ENCODE peak calls at places on chromosomes 16 and 17, in ten cellular contexts. X is choroid plexus epithelial cell, W is AG09319, Q is tibial artery, R is neural progenitor cell, K is uterus, S is lower leg skin, N is fibroblast of mammary gland, Z is RWPE1, V is psoas muscle. Y is an unnamed sample.

GRCh38 chr17:52035336-52035915 is 123.1 kb downstream of the CA10 start:
- DNase-seq in K (no peak), S (no peak), R (peak; percentile 55), X (no peak), Q (no peak), W (no peak), N (no peak), V (no peak), Z (no peak), Y (no peak)

GRCh38 chr16:83420206-83420760 is 387.5 kb upstream of the HSBP1 start:
- DNase-seq in R (peak; percentile 74), Z (no peak), Q (no peak), V (no peak), K (no peak), X (peak; percentile 70), S (no peak), N (peak; percentile 25), W (no peak), Y (peak; percentile 60)

GRCh38 chr16:9567674-9568073 is 476.2 kb downstream of the HAPSTR1 start:
- DNase-seq in N (no peak), Q (no peak), R (no peak), Z (no peak), X (no peak), W (no peak), K (no peak), S (no peak), V (no peak), Y (no peak)

GRCh38 chr17:48711128-48711527 is 11.2 kb downstream of the PRAC1 start:
- DNase-seq in R (no peak), K (no peak), W (no peak), X (no peak), Q (no peak), N (no peak), Z (no peak), V (no peak), S (no peak), Y (no peak)

GRCh38 chr16:27219161-27219560 is 15.8 kb downstream of the KDM8 start:
- DNase-seq in V (peak; percentile 21), K (no peak), S (no peak), Z (no peak), N (no peak), W (no peak), X (no peak), R (no peak), Q (no peak), Y (no peak)

GRCh38 chr16:4647661-4647965 is 23.0 kb downstream of the MGRN1 start:
- DNase-seq in V (no peak), K (no peak), S (no peak), R (no peak), N (no peak), Q (no peak), X (no peak), W (no peak), Z (no peak), Y (no peak)

GRCh38 chr16:55849536-55849935 is 16.6 kb upstream of the CES1 start:
- DNase-seq in V (no peak), S (no peak), N (no peak), K (no peak), X (no peak), W (no peak), R (no peak), Z (no peak), Q (no peak), Y (no peak)

GRCh38 chr17:28760987-28761562 is 17.3 kb downstream of the TRAF4 start:
- DNase-seq in Q (peak; percentile 72), W (no peak), Z (no peak), V (peak; percentile 89), K (no peak), S (no peak), R (peak; percentile 64), X (peak; percentile 74), N (peak; percentile 76), Y (peak; percentile 65)

GRCh38 chr16:66130296-66130910 is 236.1 kb upstream of the CDH5 start:
- DNase-seq in Z (no peak), R (no peak), V (no peak), W (peak; percentile 50), X (peak; percentile 93), K (no peak), S (no peak), Q (no peak), N (peak; percentile 71), Y (no peak)

GRCh38 chr16:83552193-83552592 is 255.6 kb upstream of the HSBP1 start:
- DNase-seq in S (no peak), W (no peak), R (no peak), K (no peak), Q (no peak), V (no peak), Z (peak; percentile 23), N (peak; percentile 33), X (peak; percentile 62), Y (peak; percentile 21)

GRCh38 chr17:49588726-49589555 is 13.3 kb downstream of the NXPH3 start:
- DNase-seq in W (peak; percentile 32), Q (peak; percentile 78), V (no peak), R (no peak), X (no peak), K (no peak), S (no peak), Z (no peak), N (peak; percentile 56), Y (peak; percentile 53)

GRCh38 chr16:88298166-88298881 is 84.4 kb upstream of the ZNF469 start:
- DNase-seq in N (peak; percentile 70), V (peak; percentile 53), X (peak; percentile 44), Z (peak; percentile 63), R (no peak), S (peak; percentile 44), W (no peak), Q (peak; percentile 85), K (no peak), Y (peak; percentile 69)

GRCh38 chr17:21017861-21018260 is 24.9 kb downstream of the USP22 start:
- DNase-seq in S (no peak), W (no peak), Q (peak; percentile 48), X (no peak), V (peak; percentile 22), Z (no peak), R (no peak), K (no peak), N (no peak), Y (no peak)

GRCh38 chr16:66520406-66521194 is 29.3 kb downstream of the TK2 start:
- DNase-seq in R (no peak), Q (no peak), K (no peak), S (peak; percentile 67), W (no peak), X (no peak), V (peak; percentile 66), Z (no peak), N (no peak), Y (no peak)

GRCh38 chr16:19753815-19754643 is 36.0 kb downstream of the IQCK start:
- DNase-seq in K (no peak), V (no peak), N (peak; percentile 14), X (peak; percentile 85), Z (no peak), Q (no peak), R (no peak), W (no peak), S (no peak), Y (no peak)

GRCh38 chr17:10622610-10623485 is 34.3 kb downstream of the MYH3 start:
- DNase-seq in V (no peak), X (no peak), W (no peak), R (no peak), N (no peak), Q (no peak), K (no peak), Z (peak; percentile 85), S (peak; percentile 26), Y (peak; percentile 33)

GRCh38 chr17:80063815-80064585 is 27.6 kb downstream of the CCDC40 start:
- DNase-seq in S (peak; percentile 39), N (peak; percentile 71), W (peak; percentile 31), R (no peak), Z (peak; percentile 62), Q (peak; percentile 81), V (peak; percentile 84), X (peak; percentile 76), K (peak; percentile 64), Y (peak; percentile 83)

DNA sequence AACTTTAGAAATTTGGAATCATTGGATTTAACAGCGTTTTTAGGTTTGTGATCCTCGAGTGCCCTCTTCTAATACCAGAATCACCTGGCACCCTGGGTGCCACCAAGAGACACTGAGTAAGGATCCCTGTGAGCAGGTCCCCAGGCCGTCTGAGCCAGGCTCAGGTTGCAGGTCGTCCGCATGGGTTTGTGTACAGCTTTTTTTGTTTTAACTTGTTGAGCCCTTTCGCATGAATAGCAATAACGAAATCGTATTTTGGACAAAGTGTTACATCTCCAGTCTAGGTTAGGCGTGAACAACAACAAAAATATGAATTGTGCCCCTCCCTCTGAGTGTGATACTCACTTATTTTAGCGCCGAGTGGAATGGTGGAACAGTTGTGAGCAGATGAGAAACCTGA is 10.9 kb downstream of the USP10 start:
- DNase-seq in V (no peak), Q (no peak), N (no peak), W (no peak), R (no peak), Z (no peak), X (no peak), S (no peak), K (no peak), Y (no peak)
- TF ChIP-seq CTCF in V (no peak), Q (no peak), N (no peak), W (no peak), R (no peak), Z (no peak), X (no peak), S (no peak), K (no peak), Y (no peak)

GRCh38 chr16:57899771-57900661 is 70.9 kb downstream of the CNGB1 start:
- DNase-seq in R (peak; percentile 77), K (peak; percentile 61), V (peak; percentile 76), W (no peak), N (peak; percentile 66), Q (peak; percentile 72), S (peak; percentile 45), Z (peak; percentile 59), X (peak; percentile 82), Y (peak; percentile 73)
- TF ChIP-seq CTCF in R (peak; percentile 94), K (peak; percentile 78), V (peak; percentile 87), W (peak; percentile 93), N (peak; percentile 90), Q (peak; percentile 72), S (no peak), Z (peak; percentile 91), X (peak; percentile 95), Y (peak; percentile 94)

GRCh38 chr16:78705694-78706093 is 606.2 kb downstream of the WWOX start:
- DNase-seq in R (peak; percentile 51), K (no peak), N (peak; percentile 45), Q (no peak), V (no peak), Z (peak; percentile 34), S (no peak), W (no peak), X (peak; percentile 34), Y (peak; percentile 55)
- TF ChIP-seq CTCF in R (peak; percentile 79), K (no peak), N (peak; percentile 44), Q (peak; percentile 15), V (peak; percentile 37), Z (no peak), S (no peak), W (no peak), X (peak; percentile 37), Y (peak; percentile 61)

DNA sequence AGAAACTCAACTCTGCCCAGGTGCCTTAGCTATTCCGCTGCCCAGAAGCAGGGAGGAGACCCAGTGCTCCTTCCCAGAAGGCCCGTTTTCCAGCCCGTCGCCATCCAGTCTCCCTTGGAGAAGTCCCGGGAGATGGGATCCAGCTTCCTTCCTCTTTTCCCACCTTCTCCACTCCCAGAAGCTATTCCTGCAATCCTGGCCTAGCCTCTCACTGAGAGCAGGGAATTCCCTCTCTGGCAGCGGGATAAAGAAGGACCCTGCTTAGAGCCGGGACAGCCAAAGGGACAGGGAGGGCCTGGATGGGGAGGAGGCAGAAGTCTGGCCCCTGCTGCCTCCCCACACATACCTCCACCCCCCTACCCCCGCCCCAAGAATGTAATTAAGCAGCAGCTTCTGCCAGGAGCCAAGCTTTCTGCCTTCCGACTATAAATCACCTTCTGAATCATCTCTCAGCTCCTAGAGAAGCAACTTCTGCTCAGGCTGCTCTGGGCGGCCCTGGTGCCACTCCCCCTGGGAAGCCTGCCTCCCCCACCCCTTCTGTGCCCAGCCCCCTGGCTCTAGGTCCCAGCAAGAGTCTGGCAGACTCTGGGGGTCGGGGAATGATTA is 6.4 kb downstream of the WNT3 start:
- DNase-seq in Q (no peak), V (no peak), W (no peak), S (no peak), R (peak; percentile 26), K (peak; percentile 32), N (peak; percentile 60), Z (peak; percentile 49), X (no peak), Y (peak; percentile 9)
- TF ChIP-seq CTCF in Q (no peak), V (no peak), W (no peak), S (no peak), R (no peak), K (no peak), N (no peak), Z (no peak), X (no peak), Y (no peak)

Y was measured in MCF 10A.